ENCODE peak calls at places on chromosome 6, in four cellular contexts. B, K, X and S are unnamed samples.

GRCh38 chr6:126145386-126145785 is 159.0 kb downstream of the TRMT11 start:
- DNase-seq in B (no peak), K (no peak), X (no peak), S (no peak)

GRCh38 chr6:43921548-43922422 is 151.8 kb downstream of the VEGFA start:
- DNase-seq in B (no peak), K (no peak), X (no peak), S (peak)

GRCh38 chr6:79670789-79671188 is 39.7 kb downstream of the SH3BGRL2 start:
- DNase-seq in B (no peak), K (no peak), X (no peak), S (no peak)

GRCh38 chr6:92790381-92790780 is 629.0 kb downstream of the EPHA7 start:
- DNase-seq in B (no peak), K (no peak), X (no peak), S (no peak)

GRCh38 chr6:117346142-117346930 is 79.4 kb downstream of the ROS1 start:
- DNase-seq in B (no peak), K (no peak), X (no peak), S (no peak)

GRCh38 chr6:32668226-32668747 is 1.8 kb upstream of the HLA-DQB1 start:
- DNase-seq in B (peak), K (no peak), X (no peak), S (peak)

GRCh38 chr6:165660881-165661415 is 2.1 kb downstream of the PDE10A start:
- DNase-seq in B (no peak), K (no peak), X (peak), S (no peak)

GRCh38 chr6:157663261-157663660 is 159.8 kb upstream of the SNX9 start:
- DNase-seq in B (no peak), K (no peak), X (no peak), S (no peak)

GRCh38 chr6:110053395-110054240 is 75.5 kb downstream of the GPR6 start:
- DNase-seq in B (no peak), K (no peak), X (no peak), S (no peak)

GRCh38 chr6:31597006-31597405 is 4.2 kb upstream of the NCR3 start:
- DNase-seq in B (no peak), K (no peak), X (no peak), S (no peak)

GRCh38 chr6:36463686-36464085 is 20.9 kb downstream of the KCTD20 start:
- DNase-seq in B (no peak), K (no peak), X (no peak), S (no peak)

GRCh38 chr6:135488023-135488422 is 9.5 kb downstream of the AHI1 start:
- DNase-seq in B (no peak), K (no peak), X (no peak), S (no peak)

GRCh38 chr6:31430449-31430848 is 27.1 kb downstream of the MICA start:
- DNase-seq in B (no peak), K (no peak), X (no peak), S (no peak)

GRCh38 chr6:3280866-3281465 is 22.2 kb downstream of the PSMG4 start:
- DNase-seq in B (peak), K (peak), X (no peak), S (no peak)

GRCh38 chr6:7991992-7992815 is 72.0 kb downstream of the BLOC1S5 start:
- DNase-seq in B (peak), K (peak), X (peak), S (no peak)

GRCh38 chr6:7993399-7993798 is 70.8 kb downstream of the BLOC1S5 start:
- DNase-seq in B (no peak), K (no peak), X (no peak), S (no peak)

GRCh38 chr6:7991536-7991935 is 72.7 kb downstream of the BLOC1S5 start:
- DNase-seq in B (no peak), K (no peak), X (no peak), S (no peak)

GRCh38 chr6:7996538-7997225 is 67.5 kb downstream of the BLOC1S5 start:
- DNase-seq in B (peak), K (no peak), X (no peak), S (no peak)

DNA sequence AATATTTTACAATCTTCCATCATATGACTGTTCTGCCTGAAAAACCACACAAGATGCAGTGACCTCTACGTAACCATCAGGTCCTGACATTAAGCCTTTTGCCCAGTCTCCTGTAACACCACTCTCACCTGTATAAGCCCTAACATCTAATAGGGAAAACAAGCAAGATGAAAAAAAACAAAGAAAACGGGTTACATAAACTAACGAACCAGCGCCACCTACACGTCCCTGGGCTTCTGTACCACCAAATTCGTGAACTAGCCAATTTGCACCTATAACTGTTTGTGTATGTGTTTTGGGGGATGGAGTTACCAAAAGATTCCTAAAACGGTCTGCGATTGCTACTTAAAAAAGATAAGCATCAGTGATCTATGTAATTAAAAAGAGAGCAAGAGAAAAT is 70.2 kb downstream of the BLOC1S5 start:
- DNase-seq in B (no peak), K (no peak), X (no peak), S (no peak)
- TF ChIP-seq CTCF in B (no peak), K (no peak), X (no peak), S (no peak)

GRCh38 chr6:38169221-38169674 is 349.7 kb downstream of the ZFAND3 start:
- DNase-seq in B (no peak), K (no peak), X (no peak), S (no peak)
- TF ChIP-seq CTCF in B (no peak), K (no peak), X (peak), S (no peak)

GRCh38 chr6:73769976-73770375 is 74.0 kb downstream of the CD109 start:
- DNase-seq in B (no peak), K (no peak), X (no peak), S (no peak)

GRCh38 chr6:73774311-73774766 is 78.3 kb downstream of the CD109 start:
- DNase-seq in B (peak), K (peak), X (peak), S (no peak)

GRCh38 chr6:73766040-73766439 is 70.0 kb downstream of the CD109 start:
- DNase-seq in B (no peak), K (no peak), X (no peak), S (no peak)

DNA sequence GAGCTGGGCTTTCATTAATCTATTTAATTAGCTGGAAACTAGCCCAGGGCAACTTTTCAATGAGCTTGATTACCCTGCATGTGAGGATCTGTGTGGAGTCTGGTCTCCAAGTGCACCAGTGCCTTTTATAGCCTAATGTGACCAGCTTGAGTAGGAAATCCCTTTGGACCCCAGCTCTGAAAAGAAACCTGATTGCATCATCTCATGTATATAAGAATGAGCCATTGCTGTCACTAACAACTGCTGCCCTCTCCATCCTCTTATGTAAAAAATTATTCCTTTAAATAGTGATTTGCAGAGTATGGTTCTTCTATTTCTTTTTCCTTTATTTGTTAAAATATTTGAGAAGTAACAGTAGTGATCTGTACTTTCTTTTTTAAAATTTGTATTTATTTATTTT is 72.6 kb downstream of the CD109 start:
- DNase-seq in B (no peak), K (no peak), X (no peak), S (no peak)
- TF ChIP-seq CTCF in B (no peak), K (no peak), X (no peak), S (no peak)

GRCh38 chr6:5580736-5581568 is 319.6 kb downstream of the FARS2 start:
- DNase-seq in B (no peak), K (no peak), X (no peak), S (no peak)

GRCh38 chr6:5583528-5583927 is 322.2 kb downstream of the FARS2 start:
- DNase-seq in B (no peak), K (no peak), X (no peak), S (no peak)

GRCh38 chr6:5587648-5588047 is 326.3 kb downstream of the FARS2 start:
- DNase-seq in B (no peak), K (no peak), X (no peak), S (no peak)

GRCh38 chr6:5584072-5584471 is 322.8 kb downstream of the FARS2 start:
- DNase-seq in B (no peak), K (no peak), X (no peak), S (no peak)

DNA sequence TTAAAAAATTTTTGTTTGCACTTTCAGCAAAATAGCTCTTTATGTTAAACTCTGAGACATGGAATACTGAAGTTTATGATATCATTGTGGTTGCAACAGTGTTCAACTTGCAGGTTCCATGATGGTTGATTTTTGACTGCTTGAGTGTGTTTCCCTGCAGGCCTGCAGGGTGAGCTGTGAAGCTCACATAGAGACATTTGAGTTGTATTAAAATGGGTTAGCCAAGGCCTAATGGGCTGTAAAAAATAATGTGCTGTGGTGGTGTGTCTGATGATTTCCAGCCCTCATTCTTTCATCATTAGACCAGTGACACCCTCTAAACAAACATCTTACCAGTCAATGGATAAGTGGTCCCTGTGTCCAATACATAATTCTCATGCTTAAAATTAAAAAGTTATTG is 321.4 kb downstream of the FARS2 start:
- DNase-seq in B (no peak), K (no peak), X (no peak), S (no peak)
- TF ChIP-seq CTCF in B (no peak), K (no peak), X (no peak), S (no peak)

GRCh38 chr6:147390909-147391536 is 117.5 kb upstream of the SAMD5 start:
- DNase-seq in B (no peak), K (no peak), X (no peak), S (no peak)
- TF ChIP-seq CTCF in B (no peak), K (no peak), X (peak), S (no peak)

GRCh38 chr6:139635401-139636130 is 261.1 kb upstream of the CITED2 start:
- DNase-seq in B (no peak), K (no peak), X (no peak), S (no peak)
- TF ChIP-seq CTCF in B (no peak), K (no peak), X (no peak), S (no peak)

DNA sequence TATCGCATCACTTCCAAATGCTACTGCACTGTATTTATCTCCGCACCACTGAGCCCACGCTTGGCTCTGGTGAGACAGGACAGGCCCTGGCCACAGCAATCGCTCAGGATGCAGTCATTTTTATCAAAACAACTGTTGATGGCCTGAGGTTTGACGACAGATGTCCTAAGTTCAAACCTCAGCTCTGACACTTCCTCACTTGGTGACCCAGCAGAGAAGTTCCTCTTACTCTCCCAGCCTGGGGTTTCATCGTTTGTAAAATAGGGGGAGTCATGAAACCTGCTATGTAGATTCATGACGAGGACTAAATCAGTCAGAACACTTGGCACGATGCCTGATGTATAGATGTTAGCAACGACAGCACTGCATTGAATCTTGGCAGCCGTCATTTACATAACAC is 188.0 kb downstream of the TTLL2 start:
- DNase-seq in B (no peak), K (no peak), X (no peak), S (no peak)
- TF ChIP-seq CTCF in B (no peak), K (no peak), X (no peak), S (no peak)

DNA sequence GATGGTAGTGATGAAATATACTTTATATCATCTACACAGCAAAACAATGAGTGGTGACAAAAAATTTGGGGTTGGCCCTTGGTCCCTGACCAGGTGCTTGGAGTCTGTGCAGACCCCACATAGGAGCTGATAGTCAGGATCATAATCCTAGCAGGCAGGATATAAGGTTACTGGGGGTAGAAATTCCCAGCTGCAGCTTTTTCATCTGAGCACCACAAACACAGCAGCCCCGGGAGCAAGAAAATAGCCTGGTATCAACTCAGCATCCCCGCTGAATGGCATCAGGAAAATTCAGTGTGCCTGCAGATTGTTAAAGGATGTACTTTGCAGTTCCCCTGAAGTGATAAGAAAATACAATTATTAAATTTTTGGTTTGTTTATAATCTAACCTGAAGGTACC is 27.8 kb upstream of the RPL7L1 start:
- DNase-seq in B (no peak), K (no peak), X (no peak), S (no peak)
- TF ChIP-seq CTCF in B (no peak), K (no peak), X (no peak), S (no peak)